ENCODE peak calls at places on chromosomes 16 and 17, in six cellular contexts. C, E, O, A, F and Y are unnamed samples.

GRCh38 chr17:74864866-74865395 is 5.2 kb upstream of the GRIN2C start:
- DNase-seq in O (no peak), E (peak), C (no peak), A (peak), F (peak), Y (peak)

GRCh38 chr16:68447721-68448359 is 468 bp downstream of the SMPD3 start:
- DNase-seq in C (no peak), O (no peak), E (no peak), F (no peak), A (no peak), Y (no peak)

GRCh38 chr16:4034963-4035362 is 81.3 kb downstream of the ADCY9 start:
- DNase-seq in F (no peak), A (no peak), O (no peak), C (no peak), E (no peak), Y (no peak)

GRCh38 chr17:7484964-7485377 is 805 bp downstream of the POLR2A start:
- DNase-seq in A (no peak), F (no peak), C (no peak), O (no peak), E (no peak), Y (no peak)

GRCh38 chr16:11078812-11079459 is 134.6 kb downstream of the CLEC16A start:
- DNase-seq in C (no peak), E (no peak), O (no peak), F (no peak), A (no peak), Y (peak)

GRCh38 chr16:68644715-68645493 is at the start of gene CDH3:
- DNase-seq in C (no peak), F (peak), E (peak), A (peak), O (no peak), Y (no peak)

GRCh38 chr16:66649636-66650205 is 45.2 kb downstream of the CMTM3 start:
- DNase-seq in E (no peak), C (no peak), F (peak), O (no peak), A (no peak), Y (peak)

GRCh38 chr16:4111748-4112696 is 4.2 kb downstream of the ADCY9 start:
- DNase-seq in A (no peak), F (no peak), O (no peak), C (no peak), E (no peak), Y (no peak)

GRCh38 chr16:67028555-67029248 is at the start of gene CBFB:
- DNase-seq in E (peak), F (peak), O (peak), C (peak), A (peak), Y (peak)

GRCh38 chr17:71423871-71424546 is 696.8 kb upstream of the SOX9 start:
- DNase-seq in C (no peak), O (no peak), E (peak), A (peak), F (no peak), Y (no peak)

GRCh38 chr16:66954097-66954659 is 6.9 kb upstream of the CES3 start:
- DNase-seq in E (peak), F (peak), O (no peak), A (peak), C (no peak), Y (peak)

GRCh38 chr17:73435412-73435811 is 123.6 kb upstream of the CDC42EP4 start:
- DNase-seq in F (no peak), O (no peak), A (no peak), C (no peak), E (no peak), Y (no peak)

GRCh38 chr16:81796035-81796434 is 16.9 kb downstream of the PLCG2 start:
- DNase-seq in C (no peak), A (no peak), E (peak), F (no peak), O (no peak), Y (no peak)

GRCh38 chr16:82083710-82084353 is 48.8 kb downstream of the HSD17B2 start:
- DNase-seq in A (no peak), O (no peak), C (no peak), F (no peak), E (no peak), Y (no peak)

GRCh38 chr17:55444471-55445441 is 23.1 kb upstream of the MMD start:
- DNase-seq in F (no peak), O (no peak), C (no peak), A (no peak), E (peak), Y (no peak)

GRCh38 chr17:8142158-8142886 is 9.9 kb downstream of the PER1 start:
- DNase-seq in E (no peak), C (no peak), F (no peak), A (no peak), O (no peak), Y (peak)

GRCh38 chr16:58499615-58500328 is at the start of gene NDRG4:
- DNase-seq in A (peak), O (no peak), C (peak), E (peak), F (peak), Y (no peak)

GRCh38 chr17:32742686-32743538 is 134.0 kb downstream of the MYO1D start:
- DNase-seq in O (no peak), C (no peak), F (no peak), A (no peak), E (no peak), Y (no peak)

GRCh38 chr17:2215616-2216364 is 87.8 kb downstream of the SMG6 start:
- DNase-seq in F (peak), E (no peak), A (no peak), C (peak), O (no peak), Y (peak)

GRCh38 chr17:81345211-81346089 is 49.8 kb upstream of the BAHCC1 start:
- DNase-seq in F (peak), O (peak), E (peak), C (peak), A (no peak), Y (peak)

GRCh38 chr17:27244481-27245223 is 49.3 kb upstream of the WSB1 start:
- DNase-seq in A (no peak), E (peak), C (no peak), F (no peak), O (no peak), Y (peak)
- H3K4me3 ChIP-seq in A (peak), E (peak), C (peak), F (no peak), O (no peak), Y (no peak)

DNA sequence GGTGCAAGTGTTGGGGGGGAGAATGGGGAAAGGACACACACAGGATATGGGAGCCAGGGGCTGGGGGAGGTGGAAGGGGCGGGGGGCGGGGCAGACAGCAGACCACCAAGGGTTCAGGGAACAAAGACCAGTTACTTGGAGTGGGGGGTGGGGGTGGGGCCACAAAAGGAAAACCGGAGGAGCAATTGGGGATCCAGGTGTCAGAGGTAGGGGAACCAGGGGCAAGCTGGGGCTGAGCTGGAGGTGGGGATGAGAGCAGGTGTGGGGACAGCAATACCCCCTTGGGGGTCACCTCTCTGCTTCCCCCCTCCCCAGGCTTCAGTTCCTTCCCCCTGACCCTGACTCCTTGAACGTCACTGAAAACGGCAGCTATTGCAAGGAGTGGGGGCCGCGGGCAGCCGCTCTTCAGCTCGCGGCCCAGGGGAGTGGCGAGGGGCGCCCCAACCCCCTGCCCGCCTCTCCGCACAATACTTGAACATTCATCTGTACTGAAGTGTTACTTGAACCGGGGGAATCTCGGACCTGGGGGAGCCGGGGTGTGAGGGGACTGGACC is 1.3 kb upstream of the ORAI3 start:
- DNase-seq in C (no peak), E (no peak), A (no peak), F (no peak), O (no peak), Y (no peak)
- TF ChIP-seq CTCF in C (no peak), E (no peak), A (no peak), F (no peak), O (no peak), Y (no peak)

DNA sequence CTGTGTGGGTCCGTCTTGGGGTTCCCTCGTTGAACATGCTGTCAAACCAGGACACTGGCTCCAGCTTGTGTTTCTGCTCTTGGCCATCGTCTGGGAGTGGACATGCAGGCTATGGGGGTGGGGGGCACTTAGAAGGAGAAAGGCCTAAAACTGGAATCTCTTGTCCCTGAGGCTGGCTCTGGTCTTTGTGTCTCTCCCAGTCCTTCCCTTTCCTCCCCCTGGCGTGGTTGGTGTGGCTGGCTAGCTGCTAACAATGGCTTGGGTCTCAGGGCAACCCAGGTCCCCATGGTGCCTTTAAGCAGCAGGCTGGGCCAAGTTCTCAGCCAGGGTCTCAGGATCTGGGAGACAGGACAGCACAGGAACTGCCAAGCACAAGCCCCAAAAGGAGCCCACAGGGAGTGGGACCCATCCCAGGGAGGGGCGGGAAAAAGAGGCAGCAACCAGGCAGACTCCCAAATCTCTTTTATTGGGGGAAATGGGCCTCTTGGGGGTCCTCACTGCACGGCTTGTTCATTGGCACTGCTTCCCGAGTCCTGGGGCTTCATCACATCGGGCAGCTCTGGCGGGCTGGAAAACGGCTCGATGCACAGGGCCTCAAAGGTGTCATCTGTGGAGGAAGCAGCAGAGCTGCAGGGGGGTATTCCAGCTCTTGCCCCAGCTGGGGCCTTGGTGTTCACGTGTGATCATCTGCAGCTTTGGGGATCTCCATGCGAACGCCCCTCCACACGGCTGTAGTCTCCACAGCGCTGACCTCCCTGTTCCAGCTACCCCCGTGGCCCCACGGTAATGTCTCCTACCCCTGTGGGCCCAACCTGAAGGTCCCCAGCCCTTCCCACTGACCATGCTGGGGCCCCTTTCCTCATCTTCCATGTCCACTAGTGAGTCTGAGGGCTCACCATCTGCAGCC is 5.3 kb downstream of the ELOB start:
- DNase-seq in A (no peak), E (peak), C (no peak), O (no peak), F (no peak), Y (no peak)
- TF ChIP-seq POLR2A in A (no peak), E (no peak), C (no peak), O (no peak), F (no peak), Y (no peak)

DNA sequence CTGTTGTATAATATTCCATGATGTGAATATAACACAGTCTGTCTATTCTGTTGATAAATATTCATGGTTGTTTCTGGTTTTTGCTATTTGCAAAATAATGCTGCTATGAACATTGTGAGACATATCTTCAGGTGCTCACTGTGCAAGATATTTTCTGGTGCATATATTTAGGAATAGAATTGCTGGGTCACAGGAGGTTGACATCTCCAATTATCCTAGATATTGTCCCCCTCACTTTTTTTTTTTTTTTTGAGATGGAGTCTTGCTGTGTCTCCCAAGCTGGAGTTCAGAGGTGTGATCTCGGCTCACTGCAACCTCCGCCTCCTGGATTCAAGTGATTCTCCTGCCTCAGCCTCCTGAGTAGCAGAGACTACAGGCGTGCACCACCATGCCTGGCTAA is 14.5 kb upstream of the MYO18A start:
- DNase-seq in A (no peak), C (no peak), E (no peak), O (no peak), F (no peak), Y (no peak)
- H3K4me3 ChIP-seq in A (no peak), C (no peak), E (no peak), O (no peak), F (no peak), Y (no peak)

GRCh38 chr16:48113471-48113870 is 42.3 kb downstream of the ABCC12 start:
- DNase-seq in C (no peak), F (no peak), O (no peak), A (no peak), E (no peak), Y (no peak)
- TF ChIP-seq CTCF in C (no peak), F (no peak), O (peak), A (peak), E (peak), Y (no peak)

DNA sequence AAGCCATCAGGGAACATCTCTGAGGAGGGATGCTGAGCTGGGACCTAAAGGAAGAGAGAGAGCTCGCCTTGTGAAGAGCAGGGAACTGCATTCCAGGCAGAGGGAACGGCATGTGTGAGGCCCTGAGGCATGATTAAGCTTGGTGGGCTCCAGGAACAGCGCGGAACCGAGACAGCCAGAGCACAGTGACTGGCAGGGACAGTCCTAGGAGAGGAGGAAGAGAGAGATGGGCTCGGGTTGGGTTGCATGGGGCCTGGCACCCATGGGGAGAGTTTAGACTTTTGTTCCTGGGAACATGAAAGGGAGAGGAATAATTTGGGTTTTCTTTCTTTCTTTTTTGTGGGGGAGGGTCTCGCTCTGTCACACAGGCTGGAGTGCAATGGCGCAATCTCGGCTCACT is 39.2 kb upstream of the CPNE2 start:
- DNase-seq in C (no peak), E (no peak), A (no peak), F (no peak), O (no peak), Y (no peak)
- TF ChIP-seq POLR2A in C (no peak), E (no peak), A (no peak), F (no peak), O (no peak), Y (no peak)

GRCh38 chr17:62629556-62630364 is 2.3 kb downstream of the MRC2 start:
- DNase-seq in E (no peak), C (no peak), A (no peak), F (no peak), O (no peak), Y (no peak)
- H3K4me3 ChIP-seq in E (peak), C (peak), A (no peak), F (peak), O (peak), Y (no peak)

GRCh38 chr17:16100737-16101400 is 101.2 kb downstream of the TTC19 start:
- DNase-seq in A (no peak), O (no peak), E (peak), C (no peak), F (peak), Y (no peak)
- TF ChIP-seq CTCF in A (peak), O (no peak), E (no peak), C (no peak), F (no peak), Y (no peak)